ENCODE peak calls at places on chromosomes 11 and 22, in ten cellular contexts. P, W, L, D, V, M, O, X, Q and N are unnamed samples.

GRCh38 chr11:34318111-34319037 is 39.4 kb downstream of the ABTB2 start:
- DNase-seq in P (no peak), W (no peak), L (peak), D (peak), V (no peak), M (no peak), O (peak), X (peak), Q (peak), N (peak)

GRCh38 chr22:33331017-33331416 is 272.8 kb upstream of the SYN3 start:
- DNase-seq in P (no peak), W (no peak), L (no peak), D (no peak), V (no peak), M (no peak), O (no peak), X (no peak), Q (no peak), N (no peak)

GRCh38 chr11:103682318-103683184 is 353.9 kb upstream of the DDI1 start:
- DNase-seq in P (peak), W (peak), L (peak), D (peak), V (peak), M (peak), O (peak), X (peak), Q (peak), N (peak)

GRCh38 chr11:45662665-45663485 is 2.5 kb downstream of the CHST1 start:
- DNase-seq in P (no peak), W (peak), L (peak), D (peak), V (no peak), M (peak), O (peak), X (peak), Q (no peak), N (no peak)

GRCh38 chr11:96567193-96567592 is 177.4 kb downstream of the JRKL start:
- DNase-seq in P (no peak), W (no peak), L (no peak), D (peak), V (no peak), M (no peak), O (no peak), X (no peak), Q (no peak), N (no peak)

GRCh38 chr11:44910591-44910990 is 40.1 kb downstream of the TP53I11 start:
- DNase-seq in P (no peak), W (no peak), L (no peak), D (no peak), V (no peak), M (no peak), O (no peak), X (no peak), Q (no peak), N (no peak)

GRCh38 chr22:24827305-24827704 is 21.3 kb downstream of the SGSM1 start:
- DNase-seq in P (peak), W (no peak), L (no peak), D (no peak), V (no peak), M (no peak), O (no peak), X (no peak), Q (peak), N (peak)

GRCh38 chr11:71281901-71282300 is 29.5 kb upstream of the SHANK2 start:
- DNase-seq in P (peak), W (no peak), L (peak), D (no peak), V (no peak), M (no peak), O (no peak), X (no peak), Q (no peak), N (no peak)

GRCh38 chr11:46475041-46475925 is 83.7 kb upstream of the CHRM4 start:
- DNase-seq in P (no peak), W (no peak), L (no peak), D (no peak), V (no peak), M (no peak), O (no peak), X (no peak), Q (no peak), N (no peak)

GRCh38 chr22:38467438-38467903 is 425 bp upstream of the KDELR3 start:
- DNase-seq in P (no peak), W (no peak), L (no peak), D (no peak), V (no peak), M (no peak), O (no peak), X (no peak), Q (no peak), N (peak)

GRCh38 chr11:22263613-22264012 is 70.7 kb downstream of the ANO5 start:
- DNase-seq in P (no peak), W (no peak), L (no peak), D (no peak), V (no peak), M (no peak), O (no peak), X (no peak), Q (no peak), N (no peak)

GRCh38 chr11:107043242-107043991 is 25.1 kb upstream of the GUCY1A2 start:
- DNase-seq in P (no peak), W (no peak), L (no peak), D (peak), V (no peak), M (no peak), O (peak), X (peak), Q (no peak), N (no peak)

GRCh38 chr11:67636962-67637361 is 2.6 kb downstream of the TBX10 start:
- DNase-seq in P (no peak), W (no peak), L (no peak), D (no peak), V (no peak), M (no peak), O (no peak), X (no peak), Q (no peak), N (no peak)

GRCh38 chr11:126352163-126352562 is 3.3 kb upstream of the ST3GAL4 start:
- DNase-seq in P (no peak), W (no peak), L (no peak), D (no peak), V (no peak), M (no peak), O (no peak), X (no peak), Q (no peak), N (no peak)

GRCh38 chr22:46546466-46547178 is 9.2 kb upstream of the CELSR1 start:
- DNase-seq in P (peak), W (no peak), L (peak), D (peak), V (no peak), M (no peak), O (peak), X (peak), Q (no peak), N (no peak)

GRCh38 chr22:19291218-19291579 is 320 bp downstream of the CLTCL1 start:
- DNase-seq in P (peak), W (no peak), L (peak), D (no peak), V (no peak), M (peak), O (peak), X (peak), Q (no peak), N (no peak)

GRCh38 chr11:34564406-34564805 is 50.8 kb upstream of the ELF5 start:
- DNase-seq in P (no peak), W (no peak), L (no peak), D (no peak), V (no peak), M (no peak), O (peak), X (no peak), Q (no peak), N (no peak)

GRCh38 chr11:82732348-82732733 is 1.3 kb downstream of the FAM181B start:
- DNase-seq in P (no peak), W (no peak), L (no peak), D (no peak), V (no peak), M (no peak), O (no peak), X (no peak), Q (no peak), N (no peak)

GRCh38 chr11:117606807-117607206 is 190.2 kb downstream of the DSCAML1 start:
- DNase-seq in P (no peak), W (no peak), L (no peak), D (no peak), V (no peak), M (no peak), O (no peak), X (no peak), Q (no peak), N (no peak)

GRCh38 chr11:121613724-121614123 is 161.0 kb upstream of the SORL1-AS1 start:
- DNase-seq in P (no peak), W (no peak), L (no peak), D (no peak), V (no peak), M (no peak), O (peak), X (no peak), Q (peak), N (no peak)

GRCh38 chr11:120597250-120597649 is 85.7 kb downstream of the GRIK4 start:
- DNase-seq in P (no peak), W (no peak), L (no peak), D (no peak), V (no peak), M (no peak), O (no peak), X (no peak), Q (no peak), N (no peak)

GRCh38 chr22:44587004-44587793 is 89.2 kb upstream of the RTL6 start:
- DNase-seq in P (no peak), W (no peak), L (no peak), D (no peak), V (no peak), M (no peak), O (peak), X (no peak), Q (peak), N (no peak)

GRCh38 chr11:117519170-117519569 is 191.5 kb downstream of the CEP164 start:
- DNase-seq in P (no peak), W (no peak), L (no peak), D (no peak), V (no peak), M (no peak), O (no peak), X (no peak), Q (no peak), N (no peak)

GRCh38 chr22:32281092-32281491 is 25.9 kb upstream of the SLC5A4 start:
- DNase-seq in P (no peak), W (no peak), L (no peak), D (peak), V (no peak), M (no peak), O (no peak), X (peak), Q (no peak), N (no peak)